ENCODE peak calls at places on chromosomes 6 and 20, in six cellular contexts. Z, T, X, W, G and P are unnamed samples. For H3K27me3, the result is how much of the 10 kb centered on the place peaks cover.

GRCh38 chr20:2403291-2404052 is 22.8 kb downstream of the TGM6 start:
- DNase-seq in Z (no peak), G (no peak), X (no peak), W (no peak), T (no peak), P (no peak)

GRCh38 chr6:15247750-15248450 is 2.0 kb downstream of the JARID2 start:
- DNase-seq in W (peak), X (no peak), G (peak), T (peak), Z (no peak), P (no peak)

GRCh38 chr20:13430346-13431002 is 208.3 kb downstream of the TASP1 start:
- DNase-seq in T (no peak), Z (peak), X (peak), W (peak), G (no peak), P (no peak)

GRCh38 chr20:60233006-60233405 is 274.8 kb downstream of the CDH26 start:
- DNase-seq in W (no peak), X (no peak), Z (no peak), G (no peak), T (peak), P (no peak)

GRCh38 chr6:17054647-17055046 is 47.2 kb upstream of the STMND1 start:
- DNase-seq in T (no peak), G (no peak), X (no peak), W (no peak), Z (no peak), P (no peak)

GRCh38 chr6:29509711-29510110 is 22.0 kb upstream of the MAS1L start:
- DNase-seq in G (no peak), T (no peak), Z (no peak), X (no peak), W (no peak), P (no peak)

GRCh38 chr6:40425192-40425919 is 161.8 kb downstream of the LRFN2 start:
- DNase-seq in G (no peak), T (no peak), W (no peak), Z (no peak), X (no peak), P (no peak)

GRCh38 chr6:138297761-138298298 is 79.5 kb upstream of the PBOV1 start:
- DNase-seq in G (no peak), Z (no peak), X (no peak), W (peak), T (no peak), P (no peak)

GRCh38 chr6:30683980-30684338 is 2.5 kb downstream of the PPP1R18 start:
- DNase-seq in Z (no peak), W (no peak), G (no peak), T (no peak), X (no peak), P (no peak)

GRCh38 chr20:54981181-54981580 is 505.8 kb downstream of the DOK5 start:
- DNase-seq in W (no peak), G (no peak), X (no peak), Z (no peak), T (no peak), P (no peak)

GRCh38 chr20:61557603-61558002 is 305.5 kb downstream of the CDH4 start:
- DNase-seq in Z (no peak), T (no peak), G (no peak), W (no peak), X (no peak), P (no peak)

GRCh38 chr6:124661231-124661630 is 301.0 kb upstream of the RNF217 start:
- DNase-seq in G (no peak), X (no peak), Z (no peak), T (no peak), W (no peak), P (peak)

GRCh38 chr6:28648035-28648877 is 122.6 kb downstream of the GPX5 start:
- DNase-seq in G (peak), W (peak), X (peak), Z (peak), T (peak), P (peak)

GRCh38 chr6:49913656-49914055 is 47.3 kb upstream of the CRISP1 start:
- DNase-seq in G (no peak), X (no peak), T (no peak), W (no peak), Z (no peak), P (no peak)

GRCh38 chr6:106178900-106179299 is 92.8 kb downstream of the PRDM1 start:
- DNase-seq in Z (no peak), W (no peak), X (no peak), G (no peak), T (no peak), P (no peak)

GRCh38 chr6:2959909-2960719 is 11.3 kb downstream of the SERPINB6 start:
- DNase-seq in Z (no peak), W (no peak), G (no peak), X (no peak), T (no peak), P (peak)

GRCh38 chr20:59207742-59208357 is 44.2 kb downstream of the ZNF831 start:
- DNase-seq in T (peak), W (peak), X (peak), Z (peak), G (peak), P (peak)

GRCh38 chr20:51383891-51384510 is 158.5 kb downstream of the NFATC2 start:
- DNase-seq in W (no peak), G (no peak), T (no peak), Z (no peak), X (no peak), P (no peak)

GRCh38 chr6:140379919-140380318 is 1005.5 kb upstream of the CITED2 start:
- DNase-seq in X (no peak), G (no peak), W (peak), Z (no peak), T (no peak), P (no peak)

GRCh38 chr6:36727491-36728021 is 29.9 kb downstream of the RAB44 start:
- DNase-seq in Z (peak), G (no peak), X (no peak), W (no peak), T (no peak), P (no peak)

GRCh38 chr6:98832282-98833100 is 1.9 kb upstream of the POU3F2 start:
- DNase-seq in X (no peak), G (no peak), Z (no peak), W (no peak), T (no peak), P (no peak)

GRCh38 chr20:49585585-49586245 is 17.8 kb upstream of the PTGIS start:
- DNase-seq in G (no peak), X (no peak), T (no peak), Z (no peak), W (no peak), P (no peak)

GRCh38 chr6:105301072-105301503 is 101.8 kb downstream of the PREP start:
- DNase-seq in W (no peak), G (no peak), X (no peak), Z (no peak), T (no peak), P (no peak)

GRCh38 chr6:85628353-85628752 is 14.3 kb downstream of the SYNCRIP start:
- DNase-seq in X (no peak), G (no peak), W (no peak), T (no peak), Z (no peak), P (no peak)

GRCh38 chr20:5511505-5511904 is 194.8 kb upstream of the PROKR2 start:
- DNase-seq in T (no peak), W (no peak), Z (no peak), X (no peak), G (no peak), P (no peak)

GRCh38 chr6:52253494-52253893 is 9.2 kb upstream of the IL17F start:
- DNase-seq in G (no peak), Z (no peak), W (no peak), T (no peak), X (no peak), P (no peak)

GRCh38 chr20:25296094-25297093 is 48.5 kb downstream of the PYGB start:
- DNase-seq in W (peak), G (peak), Z (no peak), X (no peak), T (no peak), P (no peak)

GRCh38 chr6:117591405-117591804 is 10.9 kb downstream of the GOPC start:
- DNase-seq in Z (no peak), T (no peak), W (no peak), G (no peak), X (no peak), P (no peak)

GRCh38 chr6:83313880-83314279 is 117.0 kb downstream of the ME1 start:
- DNase-seq in W (no peak), G (no peak), T (no peak), Z (no peak), X (no peak), P (no peak)

GRCh38 chr20:50663095-50663821 is 28.1 kb downstream of the RIPOR3 start:
- DNase-seq in W (peak), Z (no peak), T (no peak), X (peak), G (no peak), P (no peak)

GRCh38 chr20:5073154-5074049 is 46.4 kb downstream of the PCNA start:
- DNase-seq in W (peak), Z (no peak), G (no peak), T (peak), X (peak), P (no peak)

GRCh38 chr6:54681987-54682386 is 164.6 kb upstream of the FAM83B start:
- DNase-seq in Z (no peak), T (no peak), G (no peak), X (peak), W (no peak), P (no peak)

GRCh38 chr6:183668-184067 is 108.6 kb upstream of the DUSP22 start:
- DNase-seq in W (no peak), X (no peak), Z (no peak), T (no peak), G (no peak), P (no peak)

GRCh38 chr6:123423130-123423529 is 213.6 kb downstream of the TRDN start:
- DNase-seq in G (no peak), X (no peak), W (no peak), Z (no peak), T (no peak), P (no peak)

GRCh38 chr6:33558801-33559200 is 21.3 kb downstream of the BAK1 start:
- DNase-seq in X (no peak), Z (no peak), G (no peak), T (no peak), W (no peak), P (no peak)

GRCh38 chr6:149365197-149365596 is 34.9 kb upstream of the SUMO4 start:
- DNase-seq in Z (no peak), G (no peak), X (no peak), T (no peak), W (no peak), P (no peak)

GRCh38 chr6:53734473-53735299 is 60.1 kb upstream of the LRRC1 start:
- DNase-seq in W (peak), G (no peak), Z (peak), X (peak), T (peak), P (peak)

GRCh38 chr20:33811763-33812672 is 870 bp downstream of the CHMP4B start:
- DNase-seq in G (peak), X (no peak), W (peak), T (peak), Z (no peak), P (no peak)

GRCh38 chr20:39762716-39763115 is 800.6 kb downstream of the DHX35 start:
- DNase-seq in W (no peak), X (no peak), Z (no peak), G (no peak), T (no peak), P (peak)

DNA sequence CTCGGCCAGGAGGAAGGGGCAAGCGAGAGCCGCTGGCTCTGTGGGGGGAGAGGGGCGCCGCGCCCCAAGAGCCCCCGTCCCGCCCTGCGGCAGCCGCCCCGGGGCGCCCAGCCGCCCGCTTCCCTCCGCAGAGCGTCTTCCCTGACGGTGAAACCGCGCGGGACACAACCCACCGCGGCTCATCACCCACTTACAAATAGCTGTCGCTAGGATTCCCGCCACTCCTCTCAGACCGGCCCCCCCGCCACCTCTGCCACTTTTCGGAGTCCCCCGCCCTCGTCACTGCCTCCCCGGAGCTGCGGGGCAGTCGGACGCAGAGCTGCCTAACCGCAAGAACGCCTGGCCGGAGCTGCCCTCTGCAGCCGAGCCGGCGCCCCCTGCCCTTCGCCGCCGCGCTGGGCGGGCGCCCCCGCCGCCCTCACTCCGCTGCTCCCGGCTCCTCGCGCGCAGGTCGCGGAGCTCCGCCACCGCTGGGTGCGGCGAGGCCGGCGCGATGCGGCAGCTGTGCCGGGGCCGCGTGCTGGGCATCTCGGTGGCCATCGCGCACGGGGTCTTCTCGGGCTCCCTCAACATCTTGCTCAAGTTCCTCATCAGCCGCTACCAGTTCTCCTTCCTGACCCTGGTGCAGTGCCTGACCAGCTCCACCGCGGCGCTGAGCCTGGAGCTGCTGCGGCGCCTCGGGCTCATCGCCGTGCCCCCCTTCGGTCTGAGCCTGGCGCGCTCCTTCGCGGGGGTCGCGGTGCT is at the start of gene SLC35D3:
- DNase-seq in X (no peak), Z (no peak), G (no peak), W (no peak), T (peak), P (no peak)
- H3K27me3 ChIP-seq in X (under half), Z (under half), G (under half), W (under half), T (half or more), P (half or more)

GRCh38 chr6:43472515-43472914 is 4.9 kb upstream of the TJAP1 start:
- DNase-seq in G (no peak), X (no peak), W (no peak), T (no peak), Z (no peak), P (no peak)

GRCh38 chr6:43478008-43478372 is 620 bp downstream of the TJAP1 start:
- DNase-seq in X (no peak), Z (no peak), G (no peak), W (no peak), T (no peak), P (no peak)

GRCh38 chr6:43475506-43475905 is 1.9 kb upstream of the TJAP1 start:
- DNase-seq in Z (no peak), X (no peak), W (no peak), T (no peak), G (no peak), P (no peak)

GRCh38 chr6:43477235-43478007 is at the start of gene TJAP1:
- DNase-seq in G (peak), X (peak), W (peak), T (peak), Z (peak), P (peak)

GRCh38 chr6:43476744-43477143 is 626 bp upstream of the TJAP1 start:
- DNase-seq in X (no peak), Z (no peak), G (no peak), T (no peak), W (no peak), P (no peak)
- H3K4me3 ChIP-seq in X (peak), Z (peak), G (peak), T (peak), W (peak), P (no peak)

DNA sequence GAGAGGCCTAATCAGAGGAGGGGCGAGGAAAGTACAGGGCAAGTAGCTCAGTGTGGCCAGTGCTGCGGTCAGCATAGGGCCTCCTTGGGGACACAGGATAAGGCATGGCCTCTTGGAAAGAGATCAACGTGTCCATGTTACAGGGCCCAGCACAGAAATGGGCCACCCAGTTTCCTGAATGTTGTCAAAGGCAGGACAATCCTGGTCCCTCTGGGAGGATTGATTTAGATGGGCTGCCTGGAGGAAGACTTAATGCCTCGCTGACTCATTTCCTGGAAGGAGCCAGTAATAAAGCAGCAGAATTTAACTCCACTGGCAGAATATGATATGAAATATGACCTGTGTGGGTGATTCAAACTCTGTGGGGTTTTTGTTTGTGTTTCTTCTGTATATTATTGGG is 16.6 kb downstream of the DDO start:
- DNase-seq in G (no peak), Z (no peak), X (no peak), W (no peak), T (no peak), P (no peak)
- TF ChIP-seq ZNF274 in G (no peak), Z (no peak), X (no peak), W (no peak), T (no peak), P (no peak)

GRCh38 chr20:23874747-23875146 is 4.8 kb downstream of the CST5 start:
- DNase-seq in Z (no peak), T (no peak), G (no peak), W (no peak), X (no peak), P (no peak)
- H3K27me3 ChIP-seq in Z (under half), T (under half), G (under half), W (under half), X (under half), P (under half)

DNA sequence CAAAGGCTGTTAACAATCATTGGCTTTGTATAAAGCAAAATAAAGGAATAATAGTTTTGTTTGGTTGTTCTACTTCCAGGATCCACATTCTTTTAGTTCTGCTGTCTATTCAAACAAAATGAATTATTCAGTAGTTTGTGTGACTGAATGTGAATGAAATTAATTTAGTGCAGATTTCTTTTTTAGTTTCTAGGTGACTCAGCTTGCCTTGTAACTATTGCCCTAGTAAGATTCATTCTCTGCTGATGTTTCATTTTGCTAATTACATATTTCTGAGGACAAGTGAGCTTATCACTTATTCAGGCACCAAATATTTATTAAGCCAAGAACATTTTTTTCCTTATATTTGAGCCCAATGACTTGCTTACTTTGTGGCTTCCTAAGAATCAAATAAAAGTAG is 46.5 kb upstream of the RIPOR2 start:
- DNase-seq in G (no peak), T (no peak), Z (no peak), X (no peak), W (no peak), P (no peak)
- H3K4me3 ChIP-seq in G (no peak), T (peak), Z (no peak), X (no peak), W (no peak), P (no peak)

DNA sequence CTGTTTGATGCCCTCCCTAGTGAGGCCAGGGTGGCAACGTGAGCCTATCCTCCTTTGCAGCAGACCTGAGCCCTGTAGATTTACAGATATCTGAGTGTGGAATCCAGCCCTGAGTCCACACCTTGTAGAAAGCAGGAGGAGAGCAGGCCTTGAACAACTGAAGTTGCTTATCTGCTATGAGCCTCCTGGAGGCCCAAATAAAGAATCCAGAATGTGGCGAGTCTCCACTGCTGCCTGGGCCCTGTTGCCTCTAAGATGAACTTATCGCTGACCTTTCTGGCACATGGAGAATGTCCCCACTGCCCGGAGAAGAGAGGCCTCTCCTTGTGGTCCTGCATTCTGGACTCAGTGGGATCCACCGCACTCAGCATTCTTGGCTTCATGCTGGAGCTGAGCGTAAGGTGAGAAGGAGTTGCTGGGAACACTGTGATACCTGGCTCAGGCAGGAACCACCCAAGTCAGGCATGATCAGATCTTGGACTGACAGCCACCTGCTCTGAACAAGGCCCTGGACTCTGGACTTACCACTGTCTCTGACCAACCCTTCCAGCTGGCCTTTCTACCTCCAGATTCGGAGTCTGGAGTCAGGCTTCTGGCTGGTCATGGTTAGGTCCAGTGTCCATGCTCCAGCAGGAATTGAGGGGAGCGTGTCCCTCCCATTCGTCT is 5.8 kb upstream of the MANBAL start:
- DNase-seq in T (no peak), X (no peak), W (no peak), G (no peak), Z (no peak), P (no peak)
- TF ChIP-seq ZNF274 in T (no peak), X (no peak), W (peak), G (no peak), Z (no peak), P (no peak)

GRCh38 chr6:41469951-41470340 is 76.2 kb upstream of the FOXP4 start:
- DNase-seq in G (no peak), T (no peak), W (no peak), Z (no peak), X (no peak), P (no peak)
- H3K27me3 ChIP-seq in G (under half), T (half or more), W (under half), Z (under half), X (under half), P (under half)

GRCh38 chr6:44077201-44077946 is 49.9 kb downstream of the MRPL14 start:
- DNase-seq in W (no peak), Z (no peak), X (no peak), G (no peak), T (no peak), P (no peak)
- H3K4me3 ChIP-seq in W (peak), Z (peak), X (no peak), G (no peak), T (peak), P (no peak)

DNA sequence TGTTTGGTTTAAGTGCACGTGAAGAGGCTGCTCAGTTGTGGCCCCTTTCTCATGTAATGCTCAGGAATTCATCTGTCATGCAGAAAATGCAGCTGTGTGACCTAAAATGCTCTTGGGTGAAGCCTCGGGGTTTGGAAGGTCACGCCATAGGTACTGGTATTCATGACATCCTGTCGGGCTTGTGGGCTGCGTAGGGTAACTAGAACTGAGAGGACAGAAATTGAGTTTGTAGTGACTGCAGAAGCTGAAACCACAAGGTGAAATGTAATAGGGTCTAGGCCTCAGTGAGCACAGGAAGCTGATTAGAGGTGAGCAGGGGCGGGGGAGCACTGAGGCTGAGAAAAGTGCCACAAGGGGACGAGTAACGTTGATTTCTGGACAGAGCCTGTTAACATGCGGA is 128.8 kb downstream of the SOBP start:
- DNase-seq in Z (peak), W (no peak), G (no peak), T (no peak), X (no peak), P (no peak)
- TF ChIP-seq ZNF274 in Z (no peak), W (no peak), G (no peak), T (no peak), X (no peak), P (no peak)